ENCODE peak calls at places on chromosomes 3 and 15, in seven cellular contexts. O is brain microvascular endothelial cell; R is mesenchymal stem cell; U is ACHN; Z is neural progenitor cell; E is activated effector memory CD4-positive, alpha-beta T cell treated with anti-CD3 and anti-CD28 coated beads, Interleukin-2, amount 50 U/mL, for 16 hours; B is H9. C is an unnamed sample.
A peak's percentile ranks its signal among the peaks of the same experiment; 100 is the strongest.

GRCh38 chr15:96334017-96334704 is 3.7 kb downstream of the NR2F2 start:
- DNase-seq in O (peak; percentile 9), R (peak; percentile 32), U (peak; percentile 2), Z (peak; percentile 40), E (no peak), B (peak; percentile 38), C (no peak)

GRCh38 chr15:66698318-66698961 is 3.6 kb upstream of the SMAD6 start:
- DNase-seq in O (peak; percentile 62), R (peak; percentile 80), U (peak; percentile 72), Z (peak; percentile 91), E (no peak), B (peak; percentile 83), C (peak; percentile 91)

GRCh38 chr3:138078901-138079344 is 36.5 kb downstream of the DZIP1L start:
- DNase-seq in O (peak; percentile 98), R (peak; percentile 87), U (peak; percentile 83), Z (no peak), E (no peak), B (no peak), C (peak; percentile 49)

GRCh38 chr3:184565421-184566211 is 4.0 kb downstream of the EPHB3 start:
- DNase-seq in O (peak; percentile 39), R (peak; percentile 90), U (peak; percentile 16), Z (peak; percentile 64), E (no peak), B (no peak), C (peak; percentile 86)

GRCh38 chr3:185318136-185318535 is 44.8 kb upstream of the MAP3K13 start:
- DNase-seq in O (peak; percentile 59), R (no peak), U (peak; percentile 52), Z (no peak), E (no peak), B (no peak), C (no peak)

GRCh38 chr3:28836199-28836598 is 444.7 kb upstream of the RBMS3 start:
- DNase-seq in O (no peak), R (peak; percentile 7), U (no peak), Z (no peak), E (no peak), B (no peak), C (no peak)

GRCh38 chr15:67085237-67085817 is 19.9 kb downstream of the SMAD3 start:
- DNase-seq in O (no peak), R (no peak), U (no peak), Z (no peak), E (peak; percentile 81), B (no peak), C (no peak)

GRCh38 chr15:90519688-90520087 is 10.0 kb upstream of the CRTC3 start:
- DNase-seq in O (peak; percentile 49), R (no peak), U (no peak), Z (no peak), E (no peak), B (no peak), C (no peak)

GRCh38 chr15:57586661-57587404 is 4.9 kb upstream of the MYZAP start:
- DNase-seq in O (no peak), R (no peak), U (no peak), Z (no peak), E (no peak), B (no peak), C (no peak)

GRCh38 chr15:37789881-37790280 is 144.6 kb upstream of the TMCO5A start:
- DNase-seq in O (peak; percentile 52), R (peak; percentile 43), U (peak; percentile 30), Z (no peak), E (no peak), B (no peak), C (no peak)

GRCh38 chr3:49721165-49721860 is 1.8 kb upstream of the AMIGO3 start:
- DNase-seq in O (no peak), R (no peak), U (no peak), Z (no peak), E (peak; percentile 61), B (no peak), C (no peak)

GRCh38 chr15:43204016-43204901 is 16.6 kb downstream of the EPB42 start:
- DNase-seq in O (peak; percentile 68), R (peak; percentile 72), U (peak; percentile 61), Z (peak; percentile 71), E (peak; percentile 82), B (peak; percentile 73), C (peak; percentile 72)

GRCh38 chr3:11455977-11456376 is 183.8 kb downstream of the ATG7 start:
- DNase-seq in O (peak; percentile 94), R (peak; percentile 95), U (no peak), Z (no peak), E (no peak), B (no peak), C (peak; percentile 16)

C was measured in hepatocyte.